ENCODE peak calls at places on chromosome 20, in ten cellular contexts. F, G, X, J, C, Q, I, H, D and T are unnamed samples.

GRCh38 chr20:14712302-14712739 is 374.9 kb upstream of the FLRT3 start:
- DNase-seq in F (no peak), G (no peak), X (no peak), J (no peak), C (no peak), Q (peak; percentile 87), I (no peak), H (no peak), D (no peak), T (no peak)

GRCh38 chr20:33418033-33418432 is 16.7 kb upstream of the CDK5RAP1 start:
- DNase-seq in F (no peak), G (no peak), X (no peak), J (no peak), C (no peak), Q (no peak), I (no peak), H (no peak), D (no peak), T (no peak)

GRCh38 chr20:58306421-58307261 is 2.9 kb upstream of the RAB22A start:
- DNase-seq in F (peak; percentile 17), G (peak; percentile 16), X (peak; percentile 54), J (peak; percentile 57), C (peak; percentile 74), Q (peak; percentile 92), I (peak; percentile 100), H (peak; percentile 88), D (peak; percentile 46), T (peak; percentile 75)

GRCh38 chr20:56985286-56985685 is 281.2 kb downstream of the BMP7 start:
- DNase-seq in F (no peak), G (no peak), X (no peak), J (no peak), C (no peak), Q (peak; percentile 78), I (no peak), H (no peak), D (no peak), T (no peak)

GRCh38 chr20:37526238-37526838 is 1.3 kb downstream of the BLCAP start:
- DNase-seq in F (no peak), G (no peak), X (no peak), J (no peak), C (no peak), Q (peak; percentile 28), I (no peak), H (no peak), D (no peak), T (no peak)

GRCh38 chr20:63128367-63128766 is 87.6 kb downstream of the YTHDF1 start:
- DNase-seq in F (no peak), G (no peak), X (no peak), J (no peak), C (no peak), Q (no peak), I (no peak), H (no peak), D (no peak), T (no peak)

GRCh38 chr20:46894579-46894958 is at the start of gene EYA2:
- DNase-seq in F (no peak), G (no peak), X (no peak), J (peak; percentile 66), C (no peak), Q (no peak), I (peak; percentile 19), H (no peak), D (no peak), T (no peak)

GRCh38 chr20:21100590-21101452 is 5.3 kb downstream of the LINC00237 start:
- DNase-seq in F (no peak), G (no peak), X (no peak), J (peak; percentile 39), C (no peak), Q (no peak), I (peak; percentile 92), H (peak; percentile 73), D (no peak), T (no peak)

GRCh38 chr20:11158589-11158988 is 484.8 kb upstream of the JAG1 start:
- DNase-seq in F (no peak), G (no peak), X (no peak), J (no peak), C (no peak), Q (no peak), I (peak; percentile 9), H (no peak), D (no peak), T (no peak)

GRCh38 chr20:46784450-46785127 is 75.1 kb downstream of the SLC2A10 start:
- DNase-seq in F (no peak), G (peak; percentile 40), X (no peak), J (no peak), C (no peak), Q (peak; percentile 53), I (peak; percentile 34), H (no peak), D (no peak), T (no peak)

GRCh38 chr20:1652960-1653359 is 4.6 kb downstream of the SIRPG start:
- DNase-seq in F (no peak), G (no peak), X (no peak), J (no peak), C (no peak), Q (no peak), I (no peak), H (no peak), D (no peak), T (no peak)

GRCh38 chr20:19205999-19206398 is 6.4 kb upstream of the SLC24A3 start:
- DNase-seq in F (no peak), G (peak; percentile 83), X (peak; percentile 24), J (peak; percentile 40), C (peak; percentile 15), Q (peak; percentile 31), I (peak; percentile 38), H (peak; percentile 65), D (peak; percentile 50), T (peak; percentile 45)